ENCODE peak calls at places on chromosomes 2 and 18, in six cellular contexts. X is Peyer's patch, K is stomach, C is cardiac muscle cell, H is endothelial cell of umbilical vein, M is heart left ventricle. N is an unnamed sample.

GRCh38 chr2:143071185-143071876 is 57.9 kb upstream of the ARHGAP15 start:
- DNase-seq in X (no peak), K (no peak), C (no peak), H (no peak), M (no peak), N (no peak)

GRCh38 chr2:236806133-236806532 is 236.5 kb downstream of the ACKR3 start:
- DNase-seq in X (no peak), K (no peak), C (no peak), H (no peak), M (no peak), N (no peak)

GRCh38 chr2:231191896-231192872 is 6.2 kb upstream of the ARMC9 start:
- DNase-seq in X (no peak), K (peak; percentile 73), C (peak; percentile 93), H (peak; percentile 77), M (peak; percentile 69), N (no peak)

GRCh38 chr2:28552045-28552823 is 56.4 kb downstream of the PLB1 start:
- DNase-seq in X (no peak), K (no peak), C (peak; percentile 29), H (no peak), M (no peak), N (no peak)

GRCh38 chr2:127081826-127082633 is 24.9 kb downstream of the BIN1 start:
- DNase-seq in X (no peak), K (peak; percentile 45), C (peak; percentile 74), H (no peak), M (no peak), N (peak; percentile 79)

GRCh38 chr2:173205375-173205774 is 129.7 kb downstream of the MAP3K20 start:
- DNase-seq in X (no peak), K (peak; percentile 32), C (peak; percentile 96), H (no peak), M (peak; percentile 78), N (no peak)

GRCh38 chr2:10201201-10201600 is 78.7 kb downstream of the RRM2 start:
- DNase-seq in X (no peak), K (no peak), C (no peak), H (no peak), M (no peak), N (no peak)

GRCh38 chr2:75698928-75699327 is 11.8 kb downstream of the GCFC2 start:
- DNase-seq in X (no peak), K (no peak), C (peak; percentile 19), H (no peak), M (no peak), N (no peak)

GRCh38 chr2:105802587-105802986 is 57.9 kb downstream of the NCK2 start:
- DNase-seq in X (no peak), K (no peak), C (no peak), H (no peak), M (no peak), N (peak; percentile 63)

GRCh38 chr2:14544247-14544646 is 88.3 kb upstream of the LRATD1 start:
- DNase-seq in X (no peak), K (no peak), C (no peak), H (no peak), M (no peak), N (no peak)

GRCh38 chr2:222270436-222270835 is 28.4 kb downstream of the PAX3 start:
- DNase-seq in X (no peak), K (no peak), C (no peak), H (no peak), M (no peak), N (no peak)

GRCh38 chr2:38446418-38446817 is 69.3 kb upstream of the ATL2 start:
- DNase-seq in X (no peak), K (no peak), C (peak; percentile 16), H (no peak), M (no peak), N (no peak)

GRCh38 chr2:39218401-39218800 is 25.4 kb downstream of the CDKL4 start:
- DNase-seq in X (no peak), K (no peak), C (no peak), H (no peak), M (no peak), N (no peak)

GRCh38 chr2:224263571-224264043 is 138.3 kb downstream of the FAM124B start:
- DNase-seq in X (no peak), K (no peak), C (peak; percentile 51), H (no peak), M (no peak), N (no peak)

GRCh38 chr2:134917958-134918517 is 584 bp upstream of the CCNT2 start:
- DNase-seq in X (no peak), K (peak; percentile 89), C (no peak), H (peak; percentile 92), M (no peak), N (peak; percentile 88)

GRCh38 chr2:140504596-140504995 is 1626.2 kb downstream of the LRP1B start:
- DNase-seq in X (no peak), K (no peak), C (no peak), H (no peak), M (no peak), N (no peak)

GRCh38 chr18:35264409-35264808 is 23.6 kb downstream of the ZNF397 start:
- DNase-seq in X (no peak), K (no peak), C (no peak), H (no peak), M (no peak), N (no peak)

GRCh38 chr2:41782306-41783158 is 265.3 kb upstream of the PKDCC start:
- DNase-seq in X (no peak), K (no peak), C (peak; percentile 54), H (peak; percentile 60), M (no peak), N (peak; percentile 32)

GRCh38 chr2:85706604-85707296 is 12.6 kb downstream of the GNLY start:
- DNase-seq in X (no peak), K (no peak), C (no peak), H (no peak), M (no peak), N (no peak)

GRCh38 chr2:53275743-53276142 is 491.9 kb upstream of the CHAC2 start:
- DNase-seq in X (no peak), K (no peak), C (no peak), H (no peak), M (no peak), N (no peak)

GRCh38 chr2:189581354-189582139 is 961 bp upstream of the SLC40A1 start:
- DNase-seq in X (peak; percentile 61), K (peak; percentile 27), C (peak; percentile 18), H (no peak), M (peak; percentile 20), N (peak; percentile 21)

GRCh38 chr2:207805566-207806226 is 36.0 kb upstream of the FZD5 start:
- DNase-seq in X (no peak), K (no peak), C (no peak), H (no peak), M (no peak), N (no peak)

GRCh38 chr2:142670362-142670761 is 207.1 kb upstream of the KYNU start:
- DNase-seq in X (no peak), K (no peak), C (no peak), H (no peak), M (no peak), N (no peak)

GRCh38 chr18:9048808-9049494 is 53.5 kb upstream of the NDUFV2 start:
- DNase-seq in X (no peak), K (no peak), C (no peak), H (no peak), M (no peak), N (no peak)

GRCh38 chr2:10529611-10530010 is 81.5 kb upstream of the ODC1 start:
- DNase-seq in X (no peak), K (no peak), C (no peak), H (no peak), M (no peak), N (no peak)

GRCh38 chr2:178361588-178361987 is 89.4 kb downstream of the PRKRA start:
- DNase-seq in X (no peak), K (no peak), C (no peak), H (no peak), M (no peak), N (no peak)

GRCh38 chr2:204635478-204635877 is 90.2 kb downstream of the PARD3B start:
- DNase-seq in X (no peak), K (no peak), C (no peak), H (peak; percentile 18), M (no peak), N (no peak)

GRCh38 chr2:102585704-102586404 is 33.5 kb upstream of the SLC9A2 start:
- DNase-seq in X (no peak), K (peak; percentile 69), C (no peak), H (no peak), M (no peak), N (no peak)

GRCh38 chr2:5549061-5549601 is 143.1 kb upstream of the SOX11 start:
- DNase-seq in X (no peak), K (no peak), C (no peak), H (no peak), M (no peak), N (no peak)

GRCh38 chr2:3580449-3580848 is 5.4 kb downstream of the RPS7 start:
- DNase-seq in X (no peak), K (no peak), C (no peak), H (no peak), M (no peak), N (no peak)
- H3K4me1 ChIP-seq in X (peaks cover 33% of the 10 kb centered on the region), K (peaks cover 60% of the 10 kb centered on the region), C (peaks cover 18% of the 10 kb centered on the region), H (peaks cover 31% of the 10 kb centered on the region), M (peaks cover 50% of the 10 kb centered on the region), N (peaks cover 19% of the 10 kb centered on the region)

GRCh38 chr2:176085120-176085788 is 1.5 kb upstream of the EVX2 start:
- DNase-seq in X (peak; percentile 45), K (peak; percentile 17), C (no peak), H (no peak), M (no peak), N (no peak)

GRCh38 chr2:176085861-176086771 is 2.4 kb upstream of the EVX2 start:
- DNase-seq in X (peak; percentile 62), K (peak; percentile 32), C (peak; percentile 34), H (peak; percentile 47), M (no peak), N (no peak)

GRCh38 chr2:176082885-176083731 is 654 bp downstream of the EVX2 start:
- DNase-seq in X (no peak), K (no peak), C (no peak), H (no peak), M (no peak), N (no peak)

GRCh38 chr2:176083796-176084261 is at the start of gene EVX2:
- DNase-seq in X (no peak), K (no peak), C (no peak), H (no peak), M (no peak), N (no peak)

DNA sequence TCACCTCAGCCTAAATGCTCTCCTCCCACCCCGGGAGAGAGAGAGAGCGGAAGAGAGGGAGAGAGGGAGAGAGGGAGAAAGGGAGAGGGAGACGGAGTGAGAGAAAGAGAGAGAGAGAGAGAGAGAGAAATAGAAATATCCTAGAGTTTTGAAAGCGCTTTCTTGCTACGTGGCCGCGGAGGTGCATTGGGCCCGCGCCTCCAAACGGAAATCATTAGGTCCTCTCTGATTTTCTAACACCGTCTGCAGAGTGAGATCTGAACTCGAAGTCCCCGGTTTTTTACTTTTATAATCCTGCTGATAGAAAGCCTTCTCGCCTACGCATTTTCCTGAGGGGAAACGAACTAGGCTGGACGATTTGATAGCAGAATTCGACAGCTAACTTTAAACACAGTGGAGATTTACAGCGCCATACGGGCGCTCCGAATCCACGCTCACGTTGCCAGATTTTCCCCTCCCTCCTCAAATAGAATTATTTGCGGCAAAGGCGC is 912 bp upstream of the EVX2 start:
- DNase-seq in X (no peak), K (no peak), C (no peak), H (no peak), M (no peak), N (no peak)
- H3K4me3 ChIP-seq in X (no peak overlapping the region), K (no peak overlapping the region), C (no peak overlapping the region), H (no peak overlapping the region), M (no peak overlapping the region), N (no peak overlapping the region)

GRCh38 chr2:111676423-111676822 is 207.6 kb downstream of the ANAPC1 start:
- DNase-seq in X (no peak), K (no peak), C (peak; percentile 38), H (no peak), M (no peak), N (no peak)
- H3K4me1 ChIP-seq in X (no peaks in the 10 kb centered on the region), K (no peaks in the 10 kb centered on the region), C (peaks cover 27% of the 10 kb centered on the region), H (peaks cover 3% of the 10 kb centered on the region), M (no peaks in the 10 kb centered on the region), N (no peaks in the 10 kb centered on the region)

GRCh38 chr2:201108341-201108740 is 7.6 kb upstream of the CFLAR start:
- DNase-seq in X (no peak), K (no peak), C (no peak), H (no peak), M (no peak), N (no peak)
- H3K4me3 ChIP-seq in X (no peak overlapping the region), K (no peak overlapping the region), C (no peak overlapping the region), H (no peak overlapping the region), M (no peak overlapping the region), N (no peak overlapping the region)